ENCODE peak calls at places on chromosomes 6 and 20, in four cellular contexts. M is upper lobe of right lung; E is CD8-positive, alpha-beta memory T cell; L is left ventricle myocardium inferior. B is an unnamed sample.

GRCh38 chr6:6686748-6687601 is 98.5 kb downstream of the LY86 start:
- DNase-seq in M (peak; percentile 98), E (no peak), L (peak; percentile 94), B (peak; percentile 39)

GRCh38 chr6:57267586-57268293 is 45.6 kb upstream of the RAB23 start:
- DNase-seq in M (no peak), E (peak; percentile 9), L (no peak), B (peak; percentile 96)

GRCh38 chr6:11366183-11366933 is 133.9 kb upstream of the NEDD9 start:
- DNase-seq in M (no peak), E (peak; percentile 31), L (no peak), B (no peak)

GRCh38 chr6:15036690-15037245 is 209.1 kb upstream of the JARID2 start:
- DNase-seq in M (peak; percentile 67), E (no peak), L (peak; percentile 85), B (no peak)

GRCh38 chr6:156826290-156826955 is 49.2 kb downstream of the ARID1B start:
- DNase-seq in M (peak; percentile 70), E (no peak), L (no peak), B (no peak)

GRCh38 chr20:48214601-48215000 is 429.3 kb upstream of the SULF2 start:
- DNase-seq in M (no peak), E (no peak), L (no peak), B (no peak)

GRCh38 chr6:106098383-106099234 is 12.5 kb downstream of the PRDM1 start:
- DNase-seq in M (no peak), E (peak; percentile 55), L (no peak), B (peak; percentile 47)

GRCh38 chr20:50724851-50725721 is 6.3 kb upstream of the PARD6B start:
- DNase-seq in M (peak; percentile 72), E (no peak), L (peak; percentile 70), B (peak; percentile 96)

GRCh38 chr6:170093658-170094596 is 197.0 kb downstream of the DLL1 start:
- DNase-seq in M (peak; percentile 62), E (no peak), L (no peak), B (no peak)

GRCh38 chr20:62831361-62831788 is 14.5 kb downstream of the COL9A3 start:
- DNase-seq in M (no peak), E (no peak), L (no peak), B (no peak)

GRCh38 chr20:24574307-24574706 is 104.9 kb downstream of the SYNDIG1 start:
- DNase-seq in M (no peak), E (no peak), L (no peak), B (no peak)

GRCh38 chr6:33604941-33605854 is 15.9 kb upstream of the ITPR3 start:
- DNase-seq in M (no peak), E (no peak), L (no peak), B (no peak)

GRCh38 chr6:123702943-123703342 is 66.2 kb upstream of the TRDN start:
- DNase-seq in M (no peak), E (no peak), L (no peak), B (no peak)

GRCh38 chr20:33999025-33999629 is 5.4 kb downstream of the RALY start:
- DNase-seq in M (no peak), E (no peak), L (no peak), B (peak; percentile 29)

GRCh38 chr20:60283281-60283680 is 325.1 kb downstream of the CDH26 start:
- DNase-seq in M (no peak), E (no peak), L (no peak), B (no peak)

GRCh38 chr6:144349690-144350132 is 64.6 kb downstream of the UTRN start:
- DNase-seq in M (no peak), E (no peak), L (no peak), B (peak; percentile 48)

GRCh38 chr6:97702226-97702625 is 419.2 kb upstream of the MMS22L start:
- DNase-seq in M (no peak), E (no peak), L (no peak), B (no peak)

GRCh38 chr6:135158397-135158796 is 22.7 kb upstream of the MYB start:
- DNase-seq in M (no peak), E (no peak), L (no peak), B (no peak)

GRCh38 chr6:56752534-56752933 is 109.8 kb upstream of the DST start:
- DNase-seq in M (no peak), E (no peak), L (no peak), B (no peak)

GRCh38 chr20:63120286-63121090 is 95.4 kb downstream of the YTHDF1 start:
- DNase-seq in M (peak; percentile 55), E (no peak), L (peak; percentile 9), B (no peak)

GRCh38 chr6:125918681-125919566 is 37.6 kb upstream of the HINT3 start:
- DNase-seq in M (no peak), E (no peak), L (no peak), B (peak; percentile 96)

GRCh38 chr6:150006961-150007464 is 18.3 kb downstream of the RAET1L start:
- DNase-seq in M (no peak), E (no peak), L (no peak), B (peak; percentile 61)

GRCh38 chr20:36439040-36439730 is 102.1 kb upstream of the MYL9 start:
- DNase-seq in M (peak; percentile 80), E (peak; percentile 45), L (peak; percentile 58), B (peak; percentile 75)

GRCh38 chr6:27601668-27602254 is 128.9 kb upstream of the ZNF184 start:
- DNase-seq in M (no peak), E (no peak), L (no peak), B (no peak)
- H3K9me3 ChIP-seq in M (no peaks in the 10 kb centered on the region), E (no peaks in the 10 kb centered on the region), L (peaks cover 8% of the 10 kb centered on the region), B (no peaks in the 10 kb centered on the region)

GRCh38 chr20:41650221-41650948 is 32.2 kb upstream of the CHD6 start:
- DNase-seq in M (no peak), E (no peak), L (no peak), B (no peak)

GRCh38 chr20:41654884-41655283 is 36.7 kb upstream of the CHD6 start:
- DNase-seq in M (no peak), E (no peak), L (no peak), B (peak; percentile 15)

GRCh38 chr20:41657655-41658054 is 39.5 kb upstream of the CHD6 start:
- DNase-seq in M (no peak), E (no peak), L (no peak), B (no peak)

GRCh38 chr20:41654292-41654691 is 36.1 kb upstream of the CHD6 start:
- DNase-seq in M (no peak), E (no peak), L (no peak), B (no peak)

GRCh38 chr20:41655966-41656685 is 37.9 kb upstream of the CHD6 start:
- DNase-seq in M (no peak), E (no peak), L (no peak), B (no peak)
- H3K4me1 ChIP-seq in M (no peaks in the 10 kb centered on the region), E (no peaks in the 10 kb centered on the region), L (no peaks in the 10 kb centered on the region), B (no peaks in the 10 kb centered on the region)

DNA sequence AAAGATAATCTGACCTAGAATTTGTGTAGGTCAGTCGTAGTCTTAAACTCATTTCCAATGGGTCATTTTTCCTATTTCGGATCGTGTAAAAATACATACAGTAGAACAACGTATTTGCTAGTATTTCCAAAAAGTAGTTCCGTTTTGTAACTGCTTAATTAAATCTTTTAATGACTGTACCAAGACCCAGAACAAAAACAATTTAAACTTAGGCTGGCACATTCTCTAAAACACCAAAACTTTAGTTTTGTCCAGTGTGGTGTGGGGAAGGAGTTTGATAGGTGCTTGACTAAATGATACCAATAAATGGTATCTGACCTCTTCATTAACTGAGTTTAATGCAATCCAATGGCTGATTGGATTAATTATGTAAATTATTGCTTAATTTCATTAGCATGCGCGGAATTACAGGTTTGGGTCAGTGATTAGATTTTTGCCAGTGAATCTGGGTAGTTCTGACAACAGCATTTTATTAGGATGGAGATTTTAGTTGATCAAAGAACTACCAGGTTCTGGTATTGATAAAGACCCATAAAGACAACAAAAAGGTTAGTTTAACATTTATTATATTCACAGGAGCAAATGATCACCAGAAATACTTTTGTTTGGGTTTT is 20.8 kb downstream of the OR2B2 start:
- DNase-seq in M (no peak), E (no peak), L (no peak), B (no peak)
- H3K4me3 ChIP-seq in M (peak overlapping the region; percentile 22), E (peak overlapping the region; percentile 15), L (peak overlapping the region; percentile 60), B (peak overlapping the region; percentile 83)

GRCh38 chr6:132675002-132675401 is 16.0 kb upstream of the TAAR1 start:
- DNase-seq in M (no peak), E (no peak), L (no peak), B (no peak)
- H3K9me3 ChIP-seq in M (no peaks in the 10 kb centered on the region), E (no peaks in the 10 kb centered on the region), L (no peaks in the 10 kb centered on the region), B (no peaks in the 10 kb centered on the region)

DNA sequence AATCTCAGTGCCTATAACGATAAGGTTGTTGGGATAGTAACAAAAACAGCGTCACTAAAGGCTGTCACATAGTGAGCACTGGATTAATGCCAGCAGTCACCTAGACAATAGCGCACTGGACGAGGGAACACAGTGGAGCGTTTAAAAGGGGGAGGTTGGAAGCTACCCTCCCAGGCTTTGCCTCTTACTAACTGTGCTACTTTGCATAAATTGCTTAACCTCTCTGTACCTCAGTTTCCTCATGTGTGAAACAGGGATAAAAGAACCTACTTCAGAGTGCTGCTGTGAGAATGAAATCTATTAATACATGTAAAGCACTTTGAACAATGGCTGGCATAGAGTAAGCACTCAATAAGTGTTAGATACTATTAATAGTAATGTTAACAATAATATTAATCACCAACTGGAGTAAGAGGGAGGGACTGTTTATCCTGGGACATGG is 10.5 kb downstream of the BCL2L1 start:
- DNase-seq in M (no peak), E (no peak), L (no peak), B (peak; percentile 9)
- H3K4me1 ChIP-seq in M (peaks cover 94% of the 10 kb centered on the region), E (peaks cover 71% of the 10 kb centered on the region), L (peaks cover 100% of the 10 kb centered on the region), B (peaks cover 83% of the 10 kb centered on the region)

GRCh38 chr6:81939774-81940165 is 187.3 kb upstream of the TENT5A start:
- DNase-seq in M (no peak), E (no peak), L (no peak), B (no peak)

GRCh38 chr6:81938991-81939773 is 186.7 kb upstream of the TENT5A start:
- DNase-seq in M (no peak), E (no peak), L (no peak), B (peak; percentile 52)

GRCh38 chr6:81937296-81937937 is 184.9 kb upstream of the TENT5A start:
- DNase-seq in M (no peak), E (no peak), L (no peak), B (no peak)

GRCh38 chr6:81940451-81940850 is 188.0 kb upstream of the TENT5A start:
- DNase-seq in M (no peak), E (no peak), L (no peak), B (no peak)

DNA sequence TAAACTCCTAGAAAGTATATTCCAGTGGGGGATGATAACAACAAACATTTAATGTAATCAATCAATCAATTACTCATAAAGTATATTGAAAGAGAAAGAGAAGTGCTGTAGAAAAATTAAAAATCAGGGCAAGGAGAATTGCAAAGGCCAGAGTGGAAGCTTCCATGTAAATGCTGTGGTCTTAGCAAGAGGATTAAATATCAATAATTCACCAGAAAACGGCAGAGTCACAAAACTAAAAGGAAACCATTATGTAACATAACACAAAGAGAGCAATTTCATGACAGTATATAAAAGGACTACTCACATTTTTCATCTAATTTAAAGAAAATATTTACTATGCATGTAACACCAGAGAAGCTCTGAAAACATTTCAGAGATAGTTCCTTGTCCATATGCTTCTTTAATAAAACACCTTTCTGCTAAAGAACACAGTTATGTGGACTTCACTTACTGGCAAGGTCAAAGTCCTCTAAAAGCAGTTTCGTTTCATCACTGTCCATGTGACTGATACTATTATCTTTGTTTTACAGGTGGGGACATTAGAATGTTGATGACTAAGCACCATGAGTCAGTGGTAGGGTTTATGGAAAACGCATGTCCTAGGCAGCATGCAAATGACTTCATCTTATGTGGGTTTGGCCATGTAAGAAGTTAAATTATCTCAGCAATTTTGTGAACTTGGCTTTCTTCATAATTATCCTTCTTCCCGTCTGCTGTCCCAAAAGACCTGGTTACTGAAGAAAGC is 185.7 kb upstream of the TENT5A start:
- DNase-seq in M (no peak), E (no peak), L (no peak), B (peak; percentile 75)
- H3K4me3 ChIP-seq in M (no peak overlapping the region), E (no peak overlapping the region), L (no peak overlapping the region), B (peak overlapping the region; percentile 6)